ENCODE peak calls at places on chromosomes 13 and 19, in four cellular contexts. S, J, B and Z are unnamed samples.

GRCh38 chr13:108947551-108948030 is 318.2 kb downstream of the MYO16 start:
- DNase-seq in S (no peak), J (no peak), B (no peak), Z (no peak)

GRCh38 chr13:51761638-51762350 is 42.2 kb downstream of the DHRS12 start:
- DNase-seq in S (no peak), J (peak), B (no peak), Z (no peak)

GRCh38 chr19:16850133-16850532 is 20.9 kb downstream of the SIN3B start:
- DNase-seq in S (no peak), J (no peak), B (no peak), Z (no peak)

GRCh38 chr19:57317503-57317902 is 2.8 kb upstream of the ZNF543 start:
- DNase-seq in S (no peak), J (no peak), B (no peak), Z (no peak)

GRCh38 chr19:44705502-44706010 is 6.6 kb downstream of the CEACAM16 start:
- DNase-seq in S (no peak), J (no peak), B (no peak), Z (no peak)

GRCh38 chr13:27476943-27477681 is 26.7 kb upstream of the MTIF3 start:
- DNase-seq in S (no peak), J (no peak), B (no peak), Z (peak)

GRCh38 chr13:98586400-98587144 is 9.7 kb upstream of the STK24 start:
- DNase-seq in S (no peak), J (no peak), B (no peak), Z (no peak)

GRCh38 chr19:33373701-33374405 is at the start of gene CEBPG:
- DNase-seq in S (peak), J (peak), B (peak), Z (peak)

GRCh38 chr13:93941444-93941843 is 538.0 kb downstream of the DCT start:
- DNase-seq in S (no peak), J (no peak), B (no peak), Z (no peak)

GRCh38 chr19:32873560-32873959 is 4.0 kb upstream of the SLC7A9 start:
- DNase-seq in S (no peak), J (no peak), B (no peak), Z (no peak)

GRCh38 chr13:105340061-105340606 is 1195.3 kb downstream of the EFNB2 start:
- DNase-seq in S (no peak), J (peak), B (no peak), Z (no peak)

GRCh38 chr19:1624458-1624857 is 19.2 kb upstream of the UQCR11 start:
- DNase-seq in S (peak), J (peak), B (peak), Z (peak)